ENCODE peak calls at places on chromosome 9, in six cellular contexts. One of them, this sample, is unnamed.
A peak's percentile ranks its signal among the peaks of the same experiment; 100 is the strongest.

GRCh38 chr9:128006360-128007024 is 25.7 kb upstream of the EEIG1 start:
- DNase-seq in trophoblast cell: no peak
- DNase-seq in H1: no peak
- DNase-seq in mesenchymal stem cell: peak; percentile 44
- DNase-seq in neuronal stem cell: no peak
- DNase-seq in IMR-90: peak; percentile 36
- DNase-seq in this sample: no peak

GRCh38 chr9:3240651-3241268 is 285.0 kb downstream of the RFX3 start:
- DNase-seq in mesenchymal stem cell: peak; percentile 66
- DNase-seq in H1: peak; percentile 74
- DNase-seq in IMR-90: peak; percentile 63
- DNase-seq in trophoblast cell: peak; percentile 48
- DNase-seq in neuronal stem cell: peak; percentile 48
- DNase-seq in this sample: peak; percentile 84

GRCh38 chr9:20848490-20848889 is 164.4 kb downstream of the FOCAD start:
- DNase-seq in IMR-90: peak; percentile 41
- DNase-seq in mesenchymal stem cell: peak; percentile 53
- DNase-seq in neuronal stem cell: no peak
- DNase-seq in H1: no peak
- DNase-seq in trophoblast cell: no peak
- DNase-seq in this sample: no peak

GRCh38 chr9:130305381-130305780 is 39.8 kb downstream of the HMCN2 start:
- DNase-seq in IMR-90: no peak
- DNase-seq in H1: no peak
- DNase-seq in mesenchymal stem cell: no peak
- DNase-seq in trophoblast cell: no peak
- DNase-seq in neuronal stem cell: no peak
- DNase-seq in this sample: no peak

GRCh38 chr9:132187006-132187760 is 25.3 kb downstream of the NTNG2 start:
- DNase-seq in neuronal stem cell: no peak
- DNase-seq in IMR-90: no peak
- DNase-seq in mesenchymal stem cell: no peak
- DNase-seq in trophoblast cell: no peak
- DNase-seq in H1: no peak
- DNase-seq in this sample: peak; percentile 47

GRCh38 chr9:129374231-129374630 is 196.2 kb upstream of the IER5L start:
- DNase-seq in trophoblast cell: no peak
- DNase-seq in mesenchymal stem cell: no peak
- DNase-seq in H1: no peak
- DNase-seq in neuronal stem cell: no peak
- DNase-seq in IMR-90: no peak
- DNase-seq in this sample: no peak

GRCh38 chr9:26945591-26945990 is 1.5 kb downstream of the PLAA start:
- DNase-seq in IMR-90: no peak
- DNase-seq in neuronal stem cell: no peak
- DNase-seq in H1: no peak
- DNase-seq in trophoblast cell: no peak
- DNase-seq in mesenchymal stem cell: peak; percentile 17
- DNase-seq in this sample: peak; percentile 40

GRCh38 chr9:37839491-37840461 is 39.2 kb downstream of the DCAF10 start:
- DNase-seq in trophoblast cell: no peak
- DNase-seq in mesenchymal stem cell: no peak
- DNase-seq in IMR-90: peak; percentile 20
- DNase-seq in H1: no peak
- DNase-seq in neuronal stem cell: no peak
- DNase-seq in this sample: no peak

GRCh38 chr9:79134654-79135053 is 437.1 kb upstream of the TLE4 start:
- DNase-seq in IMR-90: peak; percentile 12
- DNase-seq in neuronal stem cell: peak; percentile 31
- DNase-seq in mesenchymal stem cell: peak; percentile 12
- DNase-seq in H1: peak; percentile 64
- DNase-seq in trophoblast cell: no peak
- DNase-seq in this sample: peak; percentile 84

GRCh38 chr9:38374847-38375571 is 17.5 kb upstream of the ALDH1B1 start:
- DNase-seq in neuronal stem cell: no peak
- DNase-seq in mesenchymal stem cell: no peak
- DNase-seq in IMR-90: no peak
- DNase-seq in trophoblast cell: no peak
- DNase-seq in H1: no peak
- DNase-seq in this sample: no peak

GRCh38 chr9:98317134-98317857 is 61.8 kb upstream of the TBC1D2 start:
- DNase-seq in neuronal stem cell: no peak
- DNase-seq in trophoblast cell: no peak
- DNase-seq in mesenchymal stem cell: peak; percentile 49
- DNase-seq in H1: no peak
- DNase-seq in IMR-90: peak; percentile 86
- DNase-seq in this sample: no peak

GRCh38 chr9:36401897-36402480 is 1.9 kb upstream of the RNF38 start:
- DNase-seq in H1: no peak
- DNase-seq in mesenchymal stem cell: no peak
- DNase-seq in neuronal stem cell: no peak
- DNase-seq in IMR-90: no peak
- DNase-seq in trophoblast cell: no peak
- DNase-seq in this sample: no peak

GRCh38 chr9:9998491-9999287 is 614.1 kb downstream of the PTPRD start:
- DNase-seq in trophoblast cell: peak; percentile 2
- DNase-seq in H1: no peak
- DNase-seq in neuronal stem cell: peak; percentile 9
- DNase-seq in mesenchymal stem cell: peak; percentile 47
- DNase-seq in IMR-90: no peak
- DNase-seq in this sample: peak; percentile 95

GRCh38 chr9:88046542-88046941 is 72.2 kb upstream of the CDK20 start:
- DNase-seq in neuronal stem cell: no peak
- DNase-seq in trophoblast cell: no peak
- DNase-seq in mesenchymal stem cell: no peak
- DNase-seq in H1: no peak
- DNase-seq in IMR-90: no peak
- DNase-seq in this sample: no peak

GRCh38 chr9:81826541-81826906 is 101.7 kb upstream of the SPATA31D4 start:
- DNase-seq in mesenchymal stem cell: no peak
- DNase-seq in neuronal stem cell: no peak
- DNase-seq in H1: no peak
- DNase-seq in IMR-90: peak; percentile 35
- DNase-seq in trophoblast cell: no peak
- DNase-seq in this sample: no peak

GRCh38 chr9:31908158-31908890 is 476.1 kb upstream of the ACO1 start:
- DNase-seq in trophoblast cell: no peak
- DNase-seq in neuronal stem cell: no peak
- DNase-seq in IMR-90: no peak
- DNase-seq in mesenchymal stem cell: no peak
- DNase-seq in H1: no peak
- DNase-seq in this sample: no peak

GRCh38 chr9:33143241-33143642 is 23.9 kb downstream of the B4GALT1 start:
- DNase-seq in trophoblast cell: peak; percentile 98
- DNase-seq in neuronal stem cell: no peak
- DNase-seq in IMR-90: peak; percentile 80
- DNase-seq in H1: no peak
- DNase-seq in mesenchymal stem cell: peak; percentile 92
- DNase-seq in this sample: no peak

GRCh38 chr9:92278117-92278516 is 15.4 kb downstream of the IARS1 start:
- DNase-seq in neuronal stem cell: no peak
- DNase-seq in mesenchymal stem cell: no peak
- DNase-seq in H1: no peak
- DNase-seq in IMR-90: peak; percentile 80
- DNase-seq in trophoblast cell: no peak
- DNase-seq in this sample: no peak

GRCh38 chr9:8188720-8189407 is 389.3 kb upstream of the DMAC1 start:
- DNase-seq in H1: no peak
- DNase-seq in trophoblast cell: no peak
- DNase-seq in IMR-90: no peak
- DNase-seq in neuronal stem cell: no peak
- DNase-seq in mesenchymal stem cell: no peak
- DNase-seq in this sample: no peak

GRCh38 chr9:114684036-114684435 is 2.0 kb upstream of the TEX48 start:
- DNase-seq in mesenchymal stem cell: no peak
- DNase-seq in trophoblast cell: no peak
- DNase-seq in neuronal stem cell: no peak
- DNase-seq in H1: no peak
- DNase-seq in IMR-90: no peak
- DNase-seq in this sample: no peak

GRCh38 chr9:71765693-71766092 is 2.6 kb downstream of the CEMIP2 start:
- DNase-seq in trophoblast cell: no peak
- DNase-seq in H1: no peak
- DNase-seq in neuronal stem cell: no peak
- DNase-seq in mesenchymal stem cell: no peak
- DNase-seq in IMR-90: peak; percentile 72
- DNase-seq in this sample: no peak

GRCh38 chr9:36637491-36638270 is 65.0 kb downstream of the MELK start:
- DNase-seq in neuronal stem cell: no peak
- DNase-seq in IMR-90: no peak
- DNase-seq in mesenchymal stem cell: no peak
- DNase-seq in trophoblast cell: no peak
- DNase-seq in H1: no peak
- DNase-seq in this sample: no peak

GRCh38 chr9:14349141-14349817 is 35.3 kb upstream of the NFIB start:
- DNase-seq in H1: no peak
- DNase-seq in IMR-90: no peak
- DNase-seq in neuronal stem cell: peak; percentile 42
- DNase-seq in mesenchymal stem cell: peak; percentile 46
- DNase-seq in trophoblast cell: no peak
- DNase-seq in this sample: peak; percentile 42

GRCh38 chr9:20624201-20625002 is 2.1 kb upstream of the MLLT3 start:
- DNase-seq in mesenchymal stem cell: peak; percentile 86
- DNase-seq in H1: no peak
- DNase-seq in IMR-90: peak; percentile 79
- DNase-seq in neuronal stem cell: peak; percentile 77
- DNase-seq in trophoblast cell: peak; percentile 72
- DNase-seq in this sample: peak; percentile 81

GRCh38 chr9:135499326-135500070 is 984 bp upstream of the MRPS2 start:
- DNase-seq in trophoblast cell: peak; percentile 95
- DNase-seq in H1: peak; percentile 91
- DNase-seq in neuronal stem cell: peak; percentile 87
- DNase-seq in mesenchymal stem cell: peak; percentile 93
- DNase-seq in IMR-90: peak; percentile 84
- DNase-seq in this sample: peak; percentile 90

GRCh38 chr9:135502168-135502872 is 1.8 kb downstream of the MRPS2 start:
- DNase-seq in neuronal stem cell: no peak
- DNase-seq in H1: no peak
- DNase-seq in IMR-90: no peak
- DNase-seq in trophoblast cell: no peak
- DNase-seq in mesenchymal stem cell: no peak
- DNase-seq in this sample: no peak

GRCh38 chr9:135501261-135502167 is 1.0 kb downstream of the MRPS2 start:
- DNase-seq in H1: no peak
- DNase-seq in mesenchymal stem cell: peak; percentile 74
- DNase-seq in trophoblast cell: no peak
- DNase-seq in IMR-90: no peak
- DNase-seq in neuronal stem cell: no peak
- DNase-seq in this sample: peak; percentile 68

GRCh38 chr9:135500071-135500524 is 384 bp upstream of the MRPS2 start:
- DNase-seq in neuronal stem cell: no peak
- DNase-seq in mesenchymal stem cell: no peak
- DNase-seq in H1: no peak
- DNase-seq in IMR-90: peak; percentile 44
- DNase-seq in trophoblast cell: no peak
- DNase-seq in this sample: no peak

DNA sequence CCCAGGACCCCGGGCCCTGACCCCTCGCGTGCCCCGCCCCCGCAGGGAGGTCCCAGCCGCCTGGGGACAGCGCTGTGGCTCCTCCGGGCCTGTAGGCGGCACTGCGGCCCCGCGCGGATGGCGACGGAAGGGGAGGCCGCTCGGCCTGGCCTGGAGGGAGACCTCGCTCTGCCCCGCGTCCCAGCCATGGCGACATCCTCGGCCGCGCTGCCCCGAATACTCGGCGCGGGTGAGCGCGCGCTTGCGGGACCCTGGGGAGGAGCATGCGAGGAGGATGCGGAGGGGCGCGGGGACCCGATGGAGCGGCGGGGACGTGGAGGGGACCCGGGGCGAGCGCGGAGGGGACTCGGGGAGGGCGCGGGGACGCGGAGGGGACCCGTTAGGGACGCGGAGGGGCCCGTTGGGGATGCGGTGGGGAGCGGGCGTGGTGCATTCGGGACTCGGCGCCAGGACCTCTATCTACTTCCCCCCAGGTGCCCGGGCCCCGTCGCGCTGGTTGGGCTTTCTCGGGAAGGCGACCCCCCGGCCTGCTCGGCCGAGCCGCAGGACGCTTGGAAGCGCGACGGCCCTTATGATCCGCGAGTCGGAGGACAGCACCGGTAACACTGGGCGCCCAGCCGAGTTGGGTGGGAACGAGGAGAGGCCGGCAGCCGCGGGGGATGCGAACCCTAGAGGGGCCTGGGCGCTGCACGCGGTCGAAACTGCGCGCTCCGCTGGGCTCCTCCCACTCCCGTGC is at the start of gene MRPS2:
- DNase-seq in neuronal stem cell: peak; percentile 92
- DNase-seq in trophoblast cell: peak; percentile 85
- DNase-seq in mesenchymal stem cell: peak; percentile 91
- DNase-seq in H1: peak; percentile 96
- DNase-seq in IMR-90: peak; percentile 81
- DNase-seq in this sample: peak; percentile 95
- H3K4ac ChIP-seq in neuronal stem cell: peak within 1 kb of the TSS; percentile 93
- H3K4ac ChIP-seq in trophoblast cell: peak within 1 kb of the TSS; percentile 86
- H3K4ac ChIP-seq in mesenchymal stem cell: peak within 1 kb of the TSS; percentile 60
- H3K4ac ChIP-seq in H1: peak within 1 kb of the TSS; percentile 89
- H3K4ac ChIP-seq in IMR-90: peak within 1 kb of the TSS; percentile 72
- H3K4ac ChIP-seq in this sample: peak within 1 kb of the TSS; percentile 82

GRCh38 chr9:110202232-110202631 is 5.7 kb downstream of the C9orf152 start:
- DNase-seq in trophoblast cell: no peak
- DNase-seq in neuronal stem cell: no peak
- DNase-seq in H1: no peak
- DNase-seq in mesenchymal stem cell: no peak
- DNase-seq in IMR-90: no peak
- DNase-seq in this sample: no peak

GRCh38 chr9:110208031-110208430 is at the start of gene C9orf152:
- DNase-seq in neuronal stem cell: no peak
- DNase-seq in trophoblast cell: no peak
- DNase-seq in mesenchymal stem cell: no peak
- DNase-seq in H1: no peak
- DNase-seq in IMR-90: no peak
- DNase-seq in this sample: no peak

GRCh38 chr9:110207071-110207923 is 662 bp downstream of the C9orf152 start:
- DNase-seq in trophoblast cell: peak; percentile 85
- DNase-seq in IMR-90: no peak
- DNase-seq in neuronal stem cell: no peak
- DNase-seq in mesenchymal stem cell: no peak
- DNase-seq in H1: no peak
- DNase-seq in this sample: no peak

GRCh38 chr9:110206388-110206787 is 1.6 kb downstream of the C9orf152 start:
- DNase-seq in H1: no peak
- DNase-seq in IMR-90: no peak
- DNase-seq in mesenchymal stem cell: no peak
- DNase-seq in trophoblast cell: no peak
- DNase-seq in neuronal stem cell: no peak
- DNase-seq in this sample: no peak
- H3K4me3 ChIP-seq in H1: no peak overlapping the region
- H3K4me3 ChIP-seq in IMR-90: no peak overlapping the region
- H3K4me3 ChIP-seq in mesenchymal stem cell: no peak overlapping the region
- H3K4me3 ChIP-seq in trophoblast cell: no peak overlapping the region
- H3K4me3 ChIP-seq in neuronal stem cell: no peak overlapping the region
- H3K4me3 ChIP-seq in this sample: no peak overlapping the region

GRCh38 chr9:86856259-86856658 is 91.0 kb downstream of the GAS1 start:
- DNase-seq in mesenchymal stem cell: no peak
- DNase-seq in IMR-90: no peak
- DNase-seq in trophoblast cell: no peak
- DNase-seq in neuronal stem cell: no peak
- DNase-seq in H1: no peak
- DNase-seq in this sample: peak; percentile 51
- H3K4ac ChIP-seq in mesenchymal stem cell: no peak overlapping the region
- H3K4ac ChIP-seq in IMR-90: no peak overlapping the region
- H3K4ac ChIP-seq in trophoblast cell: no peak overlapping the region
- H3K4ac ChIP-seq in neuronal stem cell: no peak overlapping the region
- H3K4ac ChIP-seq in H1: no peak overlapping the region
- H3K4ac ChIP-seq in this sample: no peak overlapping the region

GRCh38 chr9:133888048-133888778 is 103.9 kb downstream of the VAV2 start:
- DNase-seq in mesenchymal stem cell: peak; percentile 53
- DNase-seq in trophoblast cell: peak; percentile 54
- DNase-seq in neuronal stem cell: no peak
- DNase-seq in IMR-90: no peak
- DNase-seq in H1: peak; percentile 46
- DNase-seq in this sample: no peak
- H3K4me3 ChIP-seq in mesenchymal stem cell: no peak overlapping the region
- H3K4me3 ChIP-seq in trophoblast cell: no peak overlapping the region
- H3K4me3 ChIP-seq in neuronal stem cell: no peak overlapping the region
- H3K4me3 ChIP-seq in IMR-90: no peak overlapping the region
- H3K4me3 ChIP-seq in H1: no peak overlapping the region
- H3K4me3 ChIP-seq in this sample: no peak overlapping the region

This sample was measured in mesendoderm.